ENCODE peak calls at places on chromosomes 2 and 18, in four cellular contexts. One of them, this sample, is unnamed.

GRCh38 chr2:44955593-44956449 is 14.3 kb downstream of the SIX3 start:
- DNase-seq in PC-9: peak; percentile 83
- DNase-seq in MM.1S: peak; percentile 72
- DNase-seq in GM23338: peak; percentile 91
- DNase-seq in this sample: peak; percentile 76

GRCh38 chr18:23587220-23587642 is 925 bp upstream of the NPC1 start:
- DNase-seq in MM.1S: peak; percentile 25
- DNase-seq in GM23338: peak; percentile 9
- DNase-seq in PC-9: no peak
- DNase-seq in this sample: no peak

GRCh38 chr2:160042054-160042453 is 20.4 kb downstream of the PLA2R1 start:
- DNase-seq in PC-9: no peak
- DNase-seq in GM23338: no peak
- DNase-seq in MM.1S: peak; percentile 49
- DNase-seq in this sample: peak; percentile 47

GRCh38 chr2:146481629-146482028 is 1363.2 kb upstream of the ACVR2A start:
- DNase-seq in GM23338: no peak
- DNase-seq in MM.1S: no peak
- DNase-seq in PC-9: no peak
- DNase-seq in this sample: peak; percentile 65

GRCh38 chr18:2955966-2956521 is 56.9 kb downstream of the LPIN2 start:
- DNase-seq in GM23338: no peak
- DNase-seq in MM.1S: no peak
- DNase-seq in PC-9: no peak
- DNase-seq in this sample: no peak

GRCh38 chr2:46298522-46299351 is 1.5 kb downstream of the EPAS1 start:
- DNase-seq in MM.1S: peak; percentile 12
- DNase-seq in PC-9: peak; percentile 55
- DNase-seq in GM23338: peak; percentile 59
- DNase-seq in this sample: peak; percentile 42

GRCh38 chr2:158667567-158667966 is 127.5 kb upstream of the DAPL1 start:
- DNase-seq in MM.1S: no peak
- DNase-seq in GM23338: no peak
- DNase-seq in PC-9: no peak
- DNase-seq in this sample: peak; percentile 66

GRCh38 chr18:68623342-68623741 is 91.6 kb downstream of the TMX3 start:
- DNase-seq in PC-9: peak; percentile 26
- DNase-seq in GM23338: peak; percentile 87
- DNase-seq in MM.1S: peak; percentile 64
- DNase-seq in this sample: peak; percentile 78

GRCh38 chr18:36440614-36441013 is 143.1 kb downstream of the FHOD3 start:
- DNase-seq in PC-9: peak; percentile 46
- DNase-seq in MM.1S: no peak
- DNase-seq in GM23338: no peak
- DNase-seq in this sample: no peak

GRCh38 chr2:23508066-23508390 is 123.0 kb downstream of the KLHL29 start:
- DNase-seq in PC-9: no peak
- DNase-seq in MM.1S: no peak
- DNase-seq in GM23338: no peak
- DNase-seq in this sample: no peak

GRCh38 chr18:10036479-10036878 is 122.7 kb downstream of the VAPA start:
- DNase-seq in GM23338: no peak
- DNase-seq in MM.1S: no peak
- DNase-seq in PC-9: no peak
- DNase-seq in this sample: no peak

GRCh38 chr2:119263025-119263424 is 39.4 kb downstream of the STEAP3 start:
- DNase-seq in PC-9: no peak
- DNase-seq in GM23338: no peak
- DNase-seq in MM.1S: no peak
- DNase-seq in this sample: no peak

GRCh38 chr2:97911210-97911921 is 84.4 kb downstream of the TMEM131 start:
- DNase-seq in GM23338: no peak
- DNase-seq in PC-9: no peak
- DNase-seq in MM.1S: no peak
- DNase-seq in this sample: no peak

GRCh38 chr18:13800505-13801259 is 23.3 kb upstream of the MC5R start:
- DNase-seq in PC-9: peak; percentile 89
- DNase-seq in GM23338: peak; percentile 85
- DNase-seq in MM.1S: peak; percentile 57
- DNase-seq in this sample: peak; percentile 85

GRCh38 chr2:98489971-98490962 is 45.6 kb downstream of the INPP4A start:
- DNase-seq in MM.1S: peak; percentile 67
- DNase-seq in PC-9: no peak
- DNase-seq in GM23338: no peak
- DNase-seq in this sample: no peak

GRCh38 chr2:84631047-84631446 is 114.7 kb downstream of the DNAH6 start:
- DNase-seq in MM.1S: peak; percentile 47
- DNase-seq in PC-9: no peak
- DNase-seq in GM23338: peak; percentile 62
- DNase-seq in this sample: peak; percentile 63

GRCh38 chr2:199985625-199986207 is 30.3 kb downstream of the MAIP1 start:
- DNase-seq in MM.1S: peak; percentile 80
- DNase-seq in PC-9: peak; percentile 60
- DNase-seq in GM23338: peak; percentile 93
- DNase-seq in this sample: peak; percentile 86

GRCh38 chr2:162050513-162050961 is 23.5 kb downstream of the DPP4 start:
- DNase-seq in GM23338: no peak
- DNase-seq in MM.1S: no peak
- DNase-seq in PC-9: no peak
- DNase-seq in this sample: no peak

GRCh38 chr2:199469514-199470360 is 12.0 kb upstream of the SATB2 start:
- DNase-seq in MM.1S: no peak
- DNase-seq in GM23338: peak; percentile 28
- DNase-seq in PC-9: no peak
- DNase-seq in this sample: no peak

GRCh38 chr2:238139141-238139840 is 823 bp downstream of the KLHL30 start:
- DNase-seq in MM.1S: peak; percentile 46
- DNase-seq in PC-9: peak; percentile 64
- DNase-seq in GM23338: peak; percentile 62
- DNase-seq in this sample: no peak

GRCh38 chr18:9259148-9259547 is 75.4 kb upstream of the TWSG1 start:
- DNase-seq in PC-9: no peak
- DNase-seq in GM23338: no peak
- DNase-seq in MM.1S: no peak
- DNase-seq in this sample: no peak

GRCh38 chr18:5285326-5285725 is 10.2 kb downstream of the ZBTB14 start:
- DNase-seq in MM.1S: no peak
- DNase-seq in GM23338: no peak
- DNase-seq in PC-9: no peak
- DNase-seq in this sample: no peak

GRCh38 chr2:134917219-134917957 is 1.2 kb upstream of the CCNT2 start:
- DNase-seq in MM.1S: no peak
- DNase-seq in GM23338: peak; percentile 12
- DNase-seq in PC-9: peak; percentile 6
- DNase-seq in this sample: no peak

DNA sequence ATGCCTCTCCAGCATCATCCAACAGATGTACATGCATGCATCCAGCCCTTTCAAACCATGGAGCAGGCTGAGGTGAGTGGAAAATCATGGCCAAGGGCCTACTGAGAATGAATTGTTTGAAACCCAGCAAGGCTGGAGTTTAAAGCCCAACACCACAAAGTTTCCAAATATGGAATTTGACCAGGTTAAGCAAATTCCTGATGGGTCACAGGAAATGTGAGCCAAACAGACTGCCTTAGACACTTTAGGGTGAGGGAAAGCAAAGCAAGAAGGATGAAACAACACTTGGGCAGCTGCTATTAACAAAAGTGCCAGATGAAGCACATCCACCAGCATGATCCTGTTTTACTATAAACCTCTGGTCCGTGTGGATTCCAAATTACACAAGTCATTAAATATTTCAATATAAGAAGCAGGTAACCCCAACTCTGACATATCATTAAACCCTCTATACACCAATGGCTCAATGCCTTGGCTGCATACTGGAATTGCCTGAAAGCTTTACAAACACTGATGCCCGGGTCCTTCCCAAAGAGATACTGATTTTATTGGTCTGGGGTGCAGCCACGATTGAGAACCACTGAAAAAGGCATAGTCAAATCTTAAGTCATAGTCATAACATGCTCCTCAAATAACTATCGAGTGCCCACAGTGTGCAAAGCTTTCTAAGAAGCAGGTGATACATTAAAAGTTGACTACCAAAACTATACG is 9.1 kb downstream of the KLF7 start:
- DNase-seq in PC-9: no peak
- DNase-seq in GM23338: no peak
- DNase-seq in MM.1S: no peak
- DNase-seq in this sample: no peak
- H4K20me1 ChIP-seq in PC-9: no peaks in the 10 kb centered on the region
- H4K20me1 ChIP-seq in GM23338: no peaks in the 10 kb centered on the region
- H4K20me1 ChIP-seq in MM.1S: peaks cover 3% of the 10 kb centered on the region
- H4K20me1 ChIP-seq in this sample: no peaks in the 10 kb centered on the region

GRCh38 chr2:3143602-3144001 is 234.0 kb downstream of the EIPR1 start:
- DNase-seq in GM23338: no peak
- DNase-seq in MM.1S: no peak
- DNase-seq in PC-9: no peak
- DNase-seq in this sample: no peak

GRCh38 chr2:3141696-3142095 is 235.9 kb downstream of the EIPR1 start:
- DNase-seq in PC-9: no peak
- DNase-seq in GM23338: no peak
- DNase-seq in MM.1S: no peak
- DNase-seq in this sample: no peak

GRCh38 chr2:3142210-3142609 is 235.4 kb downstream of the EIPR1 start:
- DNase-seq in MM.1S: no peak
- DNase-seq in PC-9: no peak
- DNase-seq in GM23338: no peak
- DNase-seq in this sample: no peak

GRCh38 chr2:3144856-3145255 is 232.8 kb downstream of the EIPR1 start:
- DNase-seq in PC-9: no peak
- DNase-seq in GM23338: no peak
- DNase-seq in MM.1S: no peak
- DNase-seq in this sample: no peak

DNA sequence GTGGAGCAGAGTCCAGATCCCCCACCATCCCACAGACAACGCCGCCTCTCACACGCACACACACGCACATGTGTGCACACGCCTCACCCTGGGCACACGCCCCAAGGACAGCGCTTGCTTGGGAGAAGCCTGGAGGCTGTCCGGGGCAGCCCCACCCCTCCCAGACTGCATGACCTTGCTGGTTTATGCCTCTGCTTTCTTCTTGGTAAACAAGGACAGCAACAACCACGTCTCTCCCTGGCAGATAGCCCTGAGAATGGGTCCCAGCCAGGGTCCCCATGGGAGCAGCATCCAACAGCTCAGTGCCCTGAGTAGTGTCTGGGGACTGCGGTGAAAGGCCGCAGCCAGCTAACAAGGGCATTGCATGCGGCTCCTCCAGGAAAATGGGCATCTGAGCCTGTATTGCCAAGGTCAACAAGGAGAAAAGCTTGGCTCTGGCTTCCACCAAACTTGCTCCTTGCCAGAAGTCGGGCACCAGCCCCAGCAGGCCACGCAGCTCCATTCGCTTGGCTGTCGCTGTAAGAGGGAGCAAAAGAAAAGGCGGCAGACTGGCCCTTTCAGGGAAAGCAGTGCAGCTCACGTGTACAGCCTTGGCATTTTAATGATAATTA is 234.6 kb downstream of the EIPR1 start:
- DNase-seq in MM.1S: no peak
- DNase-seq in GM23338: no peak
- DNase-seq in PC-9: no peak
- DNase-seq in this sample: no peak
- H3F3A ChIP-seq in MM.1S: no peaks in the 10 kb centered on the region
- H3F3A ChIP-seq in GM23338: no peaks in the 10 kb centered on the region
- H3F3A ChIP-seq in PC-9: no peaks in the 10 kb centered on the region
- H3F3A ChIP-seq in this sample: no peaks in the 10 kb centered on the region

DNA sequence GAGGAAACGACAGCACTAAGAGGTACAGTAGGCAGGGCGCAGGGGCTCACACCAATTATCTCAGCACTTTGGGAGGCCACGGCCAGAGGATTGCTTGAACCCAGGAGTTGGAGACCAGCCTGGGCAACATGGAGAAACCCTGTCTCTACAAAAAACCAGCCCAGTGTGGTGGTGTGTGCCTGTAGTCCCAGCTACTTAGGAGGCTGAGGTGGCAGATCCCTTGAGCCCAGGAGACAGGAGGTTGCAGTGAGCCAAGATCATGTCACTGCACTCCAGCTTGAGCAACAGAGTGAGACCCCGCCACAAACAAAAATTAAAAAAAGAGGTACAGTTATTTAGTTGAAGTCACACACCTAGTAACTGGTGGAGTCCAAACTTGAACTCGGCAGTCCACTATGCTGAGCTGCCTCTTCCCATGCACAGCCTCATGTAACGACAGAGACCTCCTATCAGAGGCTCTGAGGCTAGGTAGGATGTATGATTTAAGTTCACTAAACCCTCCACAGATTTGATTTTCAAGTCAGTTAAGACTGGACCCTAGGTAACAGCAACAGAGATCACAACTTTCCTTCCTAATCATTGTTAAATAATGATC is 8.7 kb downstream of the STK17B start:
- DNase-seq in GM23338: no peak
- DNase-seq in MM.1S: no peak
- DNase-seq in PC-9: no peak
- DNase-seq in this sample: no peak
- H3K4me3 ChIP-seq in GM23338: no peak overlapping the region
- H3K4me3 ChIP-seq in MM.1S: peak overlapping the region; percentile 36
- H3K4me3 ChIP-seq in PC-9: no peak overlapping the region
- H3K4me3 ChIP-seq in this sample: no peak overlapping the region

GRCh38 chr2:105365176-105365575 is 27.8 kb downstream of the C2orf49 start:
- DNase-seq in PC-9: no peak
- DNase-seq in MM.1S: no peak
- DNase-seq in GM23338: no peak
- DNase-seq in this sample: no peak
- H4K20me1 ChIP-seq in PC-9: no peaks in the 10 kb centered on the region
- H4K20me1 ChIP-seq in MM.1S: no peaks in the 10 kb centered on the region
- H4K20me1 ChIP-seq in GM23338: no peaks in the 10 kb centered on the region
- H4K20me1 ChIP-seq in this sample: no peaks in the 10 kb centered on the region

GRCh38 chr2:202035941-202036372 is 2.3 kb downstream of the FZD7 start:
- DNase-seq in MM.1S: no peak
- DNase-seq in PC-9: no peak
- DNase-seq in GM23338: no peak
- DNase-seq in this sample: no peak
- H3F3A ChIP-seq in MM.1S: peaks cover 2% of the 10 kb centered on the region
- H3F3A ChIP-seq in PC-9: peaks cover 16% of the 10 kb centered on the region
- H3F3A ChIP-seq in GM23338: peaks cover 36% of the 10 kb centered on the region
- H3F3A ChIP-seq in this sample: no peaks in the 10 kb centered on the region

GRCh38 chr18:57080479-57080878 is 66.4 kb upstream of the BOD1L2 start:
- DNase-seq in GM23338: no peak
- DNase-seq in MM.1S: no peak
- DNase-seq in PC-9: no peak
- DNase-seq in this sample: no peak

GRCh38 chr18:57078614-57079013 is 68.3 kb upstream of the BOD1L2 start:
- DNase-seq in GM23338: no peak
- DNase-seq in MM.1S: no peak
- DNase-seq in PC-9: no peak
- DNase-seq in this sample: no peak

GRCh38 chr18:57077786-57078552 is 68.9 kb upstream of the BOD1L2 start:
- DNase-seq in GM23338: no peak
- DNase-seq in MM.1S: no peak
- DNase-seq in PC-9: no peak
- DNase-seq in this sample: no peak

GRCh38 chr18:57075716-57076400 is 71.0 kb upstream of the BOD1L2 start:
- DNase-seq in MM.1S: no peak
- DNase-seq in PC-9: no peak
- DNase-seq in GM23338: peak; percentile 35
- DNase-seq in this sample: no peak

GRCh38 chr18:57077005-57077735 is 69.7 kb upstream of the BOD1L2 start:
- DNase-seq in MM.1S: no peak
- DNase-seq in PC-9: no peak
- DNase-seq in GM23338: no peak
- DNase-seq in this sample: no peak
- H3K4me3 ChIP-seq in MM.1S: no peak overlapping the region
- H3K4me3 ChIP-seq in PC-9: no peak overlapping the region
- H3K4me3 ChIP-seq in GM23338: no peak overlapping the region
- H3K4me3 ChIP-seq in this sample: no peak overlapping the region

GRCh38 chr2:148720501-148720998 is 76.0 kb downstream of the EPC2 start:
- DNase-seq in PC-9: no peak
- DNase-seq in GM23338: peak; percentile 11
- DNase-seq in MM.1S: no peak
- DNase-seq in this sample: no peak
- H4K20me1 ChIP-seq in PC-9: peaks cover 20% of the 10 kb centered on the region
- H4K20me1 ChIP-seq in GM23338: peaks cover 6% of the 10 kb centered on the region
- H4K20me1 ChIP-seq in MM.1S: peaks cover 7% of the 10 kb centered on the region
- H4K20me1 ChIP-seq in this sample: peaks cover 16% of the 10 kb centered on the region